ENCODE peak calls at places on chromosomes 2 and 18, in six cellular contexts. D is pancreas, F is sigmoid colon, P is ovary, E is IMR-90, J is GM23338. K is an unnamed sample.
A peak's percentile ranks its signal among the peaks of the same experiment; 100 is the strongest.

GRCh38 chr2:70535573-70535972 is 18.1 kb downstream of the TGFA start:
- DNase-seq in F (no peak), J (no peak), D (no peak), P (no peak), E (no peak), K (no peak)

GRCh38 chr2:95757988-95758387 is 166.2 kb downstream of the TRIM43 start:
- DNase-seq in J (no peak), P (no peak), D (no peak), F (no peak), E (no peak), K (no peak)

GRCh38 chr2:112155331-112156151 is 17.4 kb downstream of the FBLN7 start:
- DNase-seq in E (no peak), D (no peak), J (no peak), P (no peak), F (no peak), K (no peak)

GRCh38 chr2:63581266-63581961 is 6.9 kb downstream of the WDPCP start:
- DNase-seq in D (no peak), E (peak; percentile 42), F (no peak), J (no peak), P (no peak), K (no peak)

GRCh38 chr2:20419007-20419576 is 27.8 kb upstream of the RHOB start:
- DNase-seq in E (peak; percentile 65), D (no peak), J (no peak), P (peak; percentile 19), F (peak; percentile 84), K (no peak)

GRCh38 chr18:26457611-26458350 is 90.6 kb downstream of the KCTD1 start:
- DNase-seq in J (peak; percentile 95), F (no peak), D (no peak), P (no peak), E (no peak), K (no peak)

GRCh38 chr18:46343940-46344372 is 239.8 kb downstream of the HAUS1 start:
- DNase-seq in D (no peak), E (no peak), J (peak; percentile 69), P (no peak), F (peak; percentile 65), K (peak; percentile 33)

GRCh38 chr2:263774-264492 is at the start of gene SH3YL1:
- DNase-seq in E (no peak), P (peak; percentile 42), D (peak; percentile 94), F (peak; percentile 71), J (peak; percentile 65), K (peak; percentile 76)

GRCh38 chr2:5898667-5899066 is 206.5 kb downstream of the SOX11 start:
- DNase-seq in J (no peak), F (no peak), E (no peak), P (no peak), D (no peak), K (no peak)

GRCh38 chr2:29295843-29296242 is 180.6 kb downstream of the CLIP4 start:
- DNase-seq in F (no peak), J (peak; percentile 26), D (no peak), P (no peak), E (peak; percentile 26), K (no peak)

DNA sequence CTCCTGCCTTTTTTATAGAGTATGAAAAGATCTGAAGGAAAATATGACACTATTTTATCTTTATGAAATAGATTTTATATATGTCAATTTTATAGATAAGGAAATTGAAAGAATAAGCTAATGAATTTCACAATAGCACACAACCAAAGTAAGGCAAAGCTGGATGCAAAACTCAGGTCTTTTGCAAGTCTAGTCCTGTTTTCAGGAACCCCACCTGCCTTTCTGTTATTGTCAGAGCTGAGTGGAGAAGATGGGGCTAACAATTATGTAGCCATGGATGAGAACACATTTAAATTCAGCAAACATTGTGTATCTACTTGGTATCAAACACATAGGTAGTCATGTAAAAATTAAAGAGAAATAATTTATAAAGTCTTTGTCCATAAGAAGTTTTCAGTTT is 161.5 kb upstream of the ZEB2 start:
- DNase-seq in P (no peak), J (no peak), D (no peak), F (no peak), E (no peak), K (no peak)
- H3K4me1 ChIP-seq in P (peaks cover 7% of the 10 kb centered on the region), J (no peaks in the 10 kb centered on the region), D (no peaks in the 10 kb centered on the region), F (no peaks in the 10 kb centered on the region), E (no peaks in the 10 kb centered on the region), K (peaks cover 2% of the 10 kb centered on the region)

GRCh38 chr18:48800877-48801727 is 149.7 kb downstream of the SMAD7 start:
- DNase-seq in P (peak; percentile 7), E (peak; percentile 78), J (no peak), D (no peak), F (peak; percentile 40), K (no peak)

GRCh38 chr18:48803518-48803917 is 147.2 kb downstream of the SMAD7 start:
- DNase-seq in D (no peak), F (peak; percentile 13), E (no peak), P (peak; percentile 4), J (no peak), K (no peak)

GRCh38 chr18:48801728-48802542 is 148.8 kb downstream of the SMAD7 start:
- DNase-seq in E (no peak), F (peak; percentile 39), D (no peak), P (peak; percentile 5), J (no peak), K (no peak)

GRCh38 chr18:48803951-48804855 is 146.6 kb downstream of the SMAD7 start:
- DNase-seq in J (no peak), F (peak; percentile 26), P (peak; percentile 7), E (no peak), D (no peak), K (no peak)

GRCh38 chr18:48802543-48803428 is 148.0 kb downstream of the SMAD7 start:
- DNase-seq in F (peak; percentile 63), E (no peak), D (no peak), J (no peak), P (peak; percentile 31), K (no peak)
- H3K4me1 ChIP-seq in F (peaks cover 6% of the 10 kb centered on the region), E (peaks cover 12% of the 10 kb centered on the region), D (no peaks in the 10 kb centered on the region), J (no peaks in the 10 kb centered on the region), P (peaks cover 14% of the 10 kb centered on the region), K (peaks cover 18% of the 10 kb centered on the region)

GRCh38 chr2:85794038-85794441 is 40.2 kb downstream of the ATOH8 start:
- DNase-seq in J (no peak), D (no peak), F (no peak), P (no peak), E (no peak), K (no peak)
- H3K4me1 ChIP-seq in J (no peaks in the 10 kb centered on the region), D (no peaks in the 10 kb centered on the region), F (peaks cover 57% of the 10 kb centered on the region), P (peaks cover 44% of the 10 kb centered on the region), E (peaks cover 42% of the 10 kb centered on the region), K (peaks cover 28% of the 10 kb centered on the region)

GRCh38 chr2:169331461-169331860 is 30.9 kb downstream of the LRP2 start:
- DNase-seq in F (no peak), E (no peak), D (no peak), P (no peak), J (no peak), K (no peak)

GRCh38 chr2:169324581-169325260 is 37.6 kb downstream of the LRP2 start:
- DNase-seq in D (no peak), E (no peak), J (no peak), P (no peak), F (no peak), K (no peak)

GRCh38 chr2:169328785-169329184 is 33.5 kb downstream of the LRP2 start:
- DNase-seq in F (no peak), P (no peak), E (no peak), D (no peak), J (no peak), K (no peak)

GRCh38 chr2:169330555-169330889 is 31.8 kb downstream of the LRP2 start:
- DNase-seq in J (no peak), P (no peak), D (no peak), F (no peak), E (no peak), K (no peak)

DNA sequence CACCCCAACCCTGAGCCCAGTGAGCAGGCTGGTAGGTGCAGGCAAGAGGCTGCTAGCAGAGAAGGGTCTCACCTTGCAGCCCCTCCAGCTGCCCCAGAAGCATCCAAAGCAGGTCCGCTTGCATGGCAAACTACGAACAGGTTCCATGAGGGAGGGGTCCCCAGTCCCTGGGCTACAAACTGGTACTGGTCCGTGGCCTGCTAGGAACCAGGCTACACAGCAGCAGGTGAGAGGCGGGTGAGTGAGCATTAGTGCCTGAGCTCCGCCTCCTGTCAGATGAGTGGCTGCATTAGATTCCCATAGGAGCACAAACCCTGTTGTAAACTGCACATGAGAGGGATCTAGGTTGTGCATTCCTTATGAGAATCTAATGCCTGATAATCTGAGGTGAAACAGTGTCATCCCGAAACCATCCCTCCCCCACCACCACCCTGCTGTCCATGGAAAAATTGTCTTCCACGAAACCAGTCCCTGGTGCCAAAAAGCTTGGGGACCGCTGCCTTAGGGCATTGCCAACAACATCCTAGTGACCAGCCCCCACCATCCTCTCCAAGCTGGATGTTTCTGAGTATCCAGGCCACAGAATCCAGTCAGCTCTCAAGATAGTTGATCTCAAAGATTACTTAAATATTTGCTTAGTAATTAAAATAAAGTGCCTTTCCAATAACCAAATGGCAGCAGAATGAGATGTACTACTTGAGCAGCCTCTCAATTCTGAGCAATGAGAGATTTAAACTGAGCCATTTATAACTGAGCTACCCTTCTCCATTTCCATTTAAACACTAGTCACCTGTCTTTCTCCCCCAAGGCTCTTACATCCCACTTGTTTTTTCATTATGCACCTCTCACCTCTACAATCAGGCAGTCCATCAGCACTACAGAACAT is 32.4 kb downstream of the LRP2 start:
- DNase-seq in J (no peak), F (no peak), D (peak; percentile 40), P (no peak), E (no peak), K (peak; percentile 55)
- H3K4me1 ChIP-seq in J (no peaks in the 10 kb centered on the region), F (no peaks in the 10 kb centered on the region), D (no peaks in the 10 kb centered on the region), P (no peaks in the 10 kb centered on the region), E (no peaks in the 10 kb centered on the region), K (no peaks in the 10 kb centered on the region)

DNA sequence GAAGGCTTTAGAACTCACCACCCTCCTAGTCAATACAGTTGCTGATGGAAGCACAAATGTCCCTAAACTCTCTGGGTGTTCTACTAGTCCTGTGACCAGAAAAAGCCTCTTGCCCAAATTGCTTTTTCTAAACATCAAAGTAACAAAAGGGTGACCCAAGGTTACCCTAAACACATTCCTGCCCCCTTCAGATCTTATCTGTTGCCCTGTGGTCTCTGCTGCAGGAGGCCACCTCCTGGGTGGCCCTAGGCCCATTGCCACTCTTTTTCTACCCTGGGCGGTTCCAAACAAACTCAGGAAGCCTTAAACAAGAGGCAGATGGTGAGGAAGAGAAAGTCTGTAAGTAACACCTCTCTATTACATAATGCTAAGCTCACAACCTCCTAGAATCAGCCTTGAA is 3.3 kb downstream of the RNF152 start:
- DNase-seq in J (no peak), D (no peak), F (no peak), E (no peak), P (no peak), K (no peak)
- H3K4me1 ChIP-seq in J (peaks cover 15% of the 10 kb centered on the region), D (no peaks in the 10 kb centered on the region), F (peaks cover 15% of the 10 kb centered on the region), E (peaks cover 6% of the 10 kb centered on the region), P (no peaks in the 10 kb centered on the region), K (no peaks in the 10 kb centered on the region)

GRCh38 chr18:13542520-13542847 is 183.9 kb downstream of the FAM210A start:
- DNase-seq in D (no peak), J (no peak), E (no peak), F (no peak), P (no peak), K (no peak)

GRCh38 chr18:13541621-13542519 is 184.5 kb downstream of the FAM210A start:
- DNase-seq in F (peak; percentile 86), J (no peak), D (no peak), P (no peak), E (no peak), K (no peak)

GRCh38 chr18:13544953-13545352 is 181.4 kb downstream of the FAM210A start:
- DNase-seq in E (no peak), P (no peak), F (no peak), J (no peak), D (no peak), K (no peak)

GRCh38 chr18:13543811-13544732 is 182.3 kb downstream of the FAM210A start:
- DNase-seq in P (no peak), D (no peak), E (no peak), F (no peak), J (no peak), K (no peak)

GRCh38 chr18:13543144-13543543 is 183.2 kb downstream of the FAM210A start:
- DNase-seq in F (no peak), P (no peak), E (no peak), J (no peak), D (no peak), K (no peak)
- H3K4me1 ChIP-seq in F (peaks cover 99% of the 10 kb centered on the region), P (peaks cover 16% of the 10 kb centered on the region), E (no peaks in the 10 kb centered on the region), J (no peaks in the 10 kb centered on the region), D (peaks cover 18% of the 10 kb centered on the region), K (peaks cover 5% of the 10 kb centered on the region)

K was measured in lung.